ENCODE peak calls at places on chromosomes 1 and 21, in four cellular contexts. W is foreskin fibroblast, N is lower leg skin, M is left lung. R is an unnamed sample.
A peak's percentile ranks its signal among the peaks of the same experiment; 100 is the strongest.

GRCh38 chr1:178645157-178645825 is 79.8 kb upstream of the RALGPS2 start:
- DNase-seq in M (no peak), N (no peak), W (no peak), R (no peak)

GRCh38 chr1:175192111-175192629 is 406 bp downstream of the KIAA0040 start:
- DNase-seq in W (peak; percentile 3), M (peak; percentile 65), N (peak; percentile 64), R (peak; percentile 42)

GRCh38 chr1:42680921-42681683 is 1.1 kb upstream of the YBX1 start:
- DNase-seq in W (no peak), N (no peak), M (no peak), R (no peak)

GRCh38 chr1:929712-930632 is 6.2 kb downstream of the SAMD11 start:
- DNase-seq in W (no peak), N (no peak), M (no peak), R (no peak)

GRCh38 chr21:42616366-42617340 is 36.8 kb upstream of the PDE9A start:
- DNase-seq in M (no peak), W (no peak), N (no peak), R (no peak)

GRCh38 chr1:9308236-9308635 is 15.5 kb downstream of the SPSB1 start:
- DNase-seq in N (no peak), W (no peak), M (no peak), R (no peak)

GRCh38 chr1:160942926-160943325 is 11.7 kb downstream of the ITLN2 start:
- DNase-seq in W (no peak), N (no peak), M (no peak), R (no peak)

GRCh38 chr1:53145942-53146708 is 3.7 kb upstream of the SLC1A7 start:
- DNase-seq in N (no peak), W (peak; percentile 99), M (peak; percentile 80), R (peak; percentile 58)

GRCh38 chr1:103256490-103256889 is 148.2 kb upstream of the COL11A1 start:
- DNase-seq in W (peak; percentile 14), M (no peak), N (no peak), R (no peak)

DNA sequence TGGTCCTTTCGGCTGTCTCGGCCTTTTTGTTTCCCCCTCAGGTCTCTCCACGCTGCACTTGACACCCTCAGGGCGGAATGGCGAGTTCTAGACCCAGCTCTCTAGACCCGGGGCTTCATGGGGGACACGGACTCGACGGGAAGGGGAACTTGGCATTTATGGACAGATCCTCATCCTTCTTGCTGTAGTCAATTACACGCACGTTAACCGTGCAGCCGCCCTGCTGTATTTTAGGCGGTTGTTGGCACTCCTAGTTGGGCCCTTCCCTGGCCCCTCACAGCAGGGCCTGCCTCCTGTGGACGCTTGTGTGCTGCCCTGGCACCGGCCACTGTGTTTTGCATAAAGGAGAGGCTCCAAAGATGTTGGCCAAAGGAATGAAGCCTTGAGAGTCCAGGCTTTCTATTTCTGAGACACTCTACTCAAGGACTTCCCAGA is 558 bp upstream of the BTG3 start:
- DNase-seq in M (peak; percentile 82), N (peak; percentile 52), W (no peak), R (peak; percentile 32)
- TF ChIP-seq CTCF in M (no peak), N (no peak), W (no peak), R (no peak)

GRCh38 chr1:26391450-26391849 is 18.9 kb upstream of the ZNF683 start:
- DNase-seq in N (no peak), W (peak; percentile 45), M (no peak), R (no peak)
- TF ChIP-seq CTCF in N (no peak), W (peak; percentile 86), M (peak; percentile 19), R (no peak)

DNA sequence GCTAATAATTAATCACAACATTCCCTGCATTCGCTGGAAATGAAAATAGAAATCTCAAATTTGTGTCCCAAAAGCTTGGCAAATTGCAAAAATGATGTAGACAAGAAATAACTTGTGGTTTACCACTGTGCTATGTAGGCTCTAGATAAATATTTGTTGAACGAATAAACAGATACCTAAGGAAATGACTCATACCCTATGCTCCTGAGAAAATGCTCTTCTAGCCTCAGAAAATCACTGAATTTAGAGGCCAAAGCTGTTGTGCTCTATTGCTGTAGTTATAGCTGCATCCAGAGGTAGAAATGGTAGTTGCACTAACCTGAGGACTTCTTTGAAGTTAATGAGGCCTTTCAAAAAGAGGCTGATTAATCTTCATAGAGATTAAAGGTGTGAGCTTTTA is 142.0 kb upstream of the ZNHIT6 start:
- DNase-seq in N (no peak), W (peak; percentile 69), M (no peak), R (no peak)
- TF ChIP-seq CTCF in N (no peak), W (peak; percentile 51), M (no peak), R (no peak)

GRCh38 chr21:27475363-27475955 is 508.6 kb upstream of the ADAMTS5 start:
- DNase-seq in W (no peak), M (no peak), N (no peak), R (no peak)

GRCh38 chr21:27480841-27481261 is 514.0 kb upstream of the ADAMTS5 start:
- DNase-seq in W (peak; percentile 61), M (no peak), N (no peak), R (no peak)

GRCh38 chr21:27477321-27477720 is 510.4 kb upstream of the ADAMTS5 start:
- DNase-seq in N (no peak), M (no peak), W (no peak), R (no peak)

DNA sequence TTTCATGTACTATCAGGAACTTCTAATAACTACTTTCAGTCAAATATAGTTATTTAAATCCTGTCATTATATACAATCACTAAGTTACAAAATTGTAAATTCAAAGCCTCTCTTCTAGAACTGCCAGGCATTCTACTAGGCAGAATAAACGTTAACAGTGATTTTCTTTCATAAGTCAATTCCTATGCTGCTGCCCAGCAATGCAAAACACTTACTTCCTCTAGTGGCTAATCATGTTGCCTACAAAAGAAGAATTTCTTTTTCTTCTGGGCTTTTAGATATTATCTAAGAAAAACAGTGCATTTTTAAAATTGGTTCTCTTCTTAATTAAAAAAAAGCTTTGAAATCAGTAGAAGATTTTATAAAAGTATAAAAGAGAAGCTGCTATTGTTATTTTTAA is 509.8 kb upstream of the ADAMTS5 start:
- DNase-seq in M (no peak), W (peak; percentile 33), N (no peak), R (no peak)
- TF ChIP-seq CTCF in M (peak; percentile 31), W (peak; percentile 54), N (no peak), R (no peak)

GRCh38 chr1:22661880-22662279 is 8.8 kb downstream of the C1QB start:
- DNase-seq in W (no peak), M (no peak), N (no peak), R (no peak)
- TF ChIP-seq CTCF in W (no peak), M (no peak), N (no peak), R (no peak)

GRCh38 chr1:17829579-17829978 is 74.4 kb downstream of the ACTL8 start:
- DNase-seq in N (no peak), W (no peak), M (no peak), R (no peak)

GRCh38 chr1:17822741-17823426 is 67.8 kb downstream of the ACTL8 start:
- DNase-seq in N (no peak), W (no peak), M (no peak), R (no peak)

GRCh38 chr1:17825273-17826164 is 70.4 kb downstream of the ACTL8 start:
- DNase-seq in W (no peak), M (no peak), N (no peak), R (no peak)

GRCh38 chr1:17828991-17829390 is 73.9 kb downstream of the ACTL8 start:
- DNase-seq in M (no peak), N (no peak), W (no peak), R (no peak)

GRCh38 chr1:17826165-17826488 is 71.0 kb downstream of the ACTL8 start:
- DNase-seq in W (no peak), M (no peak), N (no peak), R (peak; percentile 41)
- TF ChIP-seq CTCF in W (peak; percentile 79), M (peak; percentile 48), N (no peak), R (no peak)

GRCh38 chr21:36873511-36873910 is 93.0 kb downstream of the HLCS start:
- DNase-seq in N (no peak), W (no peak), M (no peak), R (no peak)
- TF ChIP-seq CTCF in N (no peak), W (no peak), M (no peak), R (no peak)

GRCh38 chr1:14769486-14770274 is 171.2 kb downstream of the KAZN start:
- DNase-seq in M (no peak), N (no peak), W (no peak), R (no peak)
- TF ChIP-seq CTCF in M (no peak), N (no peak), W (no peak), R (no peak)

GRCh38 chr1:239732770-239733169 is 346.4 kb downstream of the CHRM3 start:
- DNase-seq in N (no peak), W (no peak), M (no peak), R (no peak)
- TF ChIP-seq CTCF in N (no peak), W (no peak), M (no peak), R (no peak)